ENCODE peak calls at places on chromosomes 11 and 22, in nine cellular contexts. Q is fibroblast of lung; C is SK-N-SH; J is mucosa of descending colon; E is mammary epithelial cell; X is ovary; G is sigmoid colon; H is CD8-positive, alpha-beta T cell; Y is IMR-90. D is an unnamed sample.

GRCh38 chr22:46092011-46092410 is 58.3 kb upstream of the PPARA start:
- DNase-seq in Q (no peak), C (no peak), J (no peak), E (no peak), X (no peak), G (no peak), H (no peak), Y (no peak), D (peak; percentile 20)

GRCh38 chr11:64334764-64335741 is 5.0 kb upstream of the CCDC88B start:
- DNase-seq in Q (peak; percentile 97), C (peak; percentile 69), J (peak; percentile 70), E (peak; percentile 99), X (no peak), G (no peak), H (no peak), Y (peak; percentile 96), D (peak; percentile 82)

GRCh38 chr11:94845622-94846021 is 77.5 kb downstream of the AMOTL1 start:
- DNase-seq in Q (peak; percentile 27), C (no peak), J (no peak), E (peak; percentile 78), X (no peak), G (peak; percentile 74), H (no peak), Y (peak; percentile 89), D (peak; percentile 85)

GRCh38 chr11:72771507-72771906 is 19.3 kb upstream of the ARAP1 start:
- DNase-seq in Q (peak; percentile 75), C (peak; percentile 44), J (no peak), E (no peak), X (no peak), G (no peak), H (no peak), Y (peak; percentile 72), D (no peak)

GRCh38 chr11:96714689-96715088 is 324.9 kb downstream of the JRKL start:
- DNase-seq in Q (no peak), C (no peak), J (no peak), E (no peak), X (no peak), G (no peak), H (no peak), Y (no peak), D (no peak)

GRCh38 chr11:12914401-12914912 is 94.7 kb upstream of the RASSF10 start:
- DNase-seq in Q (peak; percentile 49), C (peak; percentile 82), J (no peak), E (peak; percentile 32), X (no peak), G (peak; percentile 92), H (no peak), Y (peak; percentile 33), D (peak; percentile 96)

GRCh38 chr11:118930152-118930712 is 4.5 kb upstream of the BCL9L start:
- DNase-seq in Q (peak; percentile 59), C (peak; percentile 78), J (peak; percentile 98), E (peak; percentile 91), X (peak; percentile 80), G (peak; percentile 93), H (peak; percentile 81), Y (peak; percentile 63), D (peak; percentile 96)

GRCh38 chr11:125514336-125515101 is 18.5 kb upstream of the FEZ1 start:
- DNase-seq in Q (peak; percentile 86), C (peak; percentile 32), J (peak; percentile 39), E (peak; percentile 98), X (no peak), G (no peak), H (peak; percentile 27), Y (peak; percentile 46), D (no peak)

GRCh38 chr22:20015187-20015625 is 1.4 kb downstream of the ARVCF start:
- DNase-seq in Q (no peak), C (no peak), J (no peak), E (no peak), X (no peak), G (no peak), H (no peak), Y (no peak), D (no peak)

GRCh38 chr11:44007746-44008501 is 39.9 kb upstream of the ACCSL start:
- DNase-seq in Q (no peak), C (no peak), J (no peak), E (no peak), X (peak; percentile 6), G (peak; percentile 34), H (no peak), Y (no peak), D (no peak)

GRCh38 chr11:44011797-44012196 is 36.0 kb upstream of the ACCSL start:
- DNase-seq in Q (peak; percentile 72), C (no peak), J (no peak), E (no peak), X (no peak), G (no peak), H (no peak), Y (peak; percentile 66), D (no peak)

GRCh38 chr11:44006882-44007495 is 40.8 kb upstream of the ACCSL start:
- DNase-seq in Q (no peak), C (no peak), J (no peak), E (no peak), X (peak; percentile 21), G (peak; percentile 41), H (no peak), Y (no peak), D (no peak)

GRCh38 chr11:44008698-44009097 is 39.1 kb upstream of the ACCSL start:
- DNase-seq in Q (no peak), C (no peak), J (no peak), E (no peak), X (no peak), G (peak; percentile 14), H (no peak), Y (no peak), D (no peak)

DNA sequence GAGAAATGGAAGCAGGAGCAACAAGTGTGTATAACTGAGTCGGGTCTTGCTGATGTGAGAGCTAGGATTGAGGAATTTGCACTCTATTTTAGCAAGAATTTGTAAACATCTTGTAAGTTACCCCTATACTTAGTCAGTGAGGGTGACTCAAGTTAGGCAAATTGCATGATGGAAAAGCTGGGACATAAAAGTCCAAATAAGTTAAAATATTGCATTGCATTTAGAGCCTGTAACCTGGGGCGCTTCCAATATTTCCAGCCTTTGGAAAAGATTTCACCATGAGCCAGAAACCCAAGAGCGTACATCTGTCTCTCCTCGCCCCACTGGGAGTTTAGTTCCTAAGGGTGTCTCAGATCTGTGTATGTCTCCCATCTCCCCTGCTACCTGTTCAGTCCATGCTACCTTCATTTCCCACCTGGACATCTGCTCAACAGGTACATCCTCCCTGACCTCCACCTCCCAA is 37.0 kb upstream of the ACCSL start:
- DNase-seq in Q (peak; percentile 52), C (no peak), J (no peak), E (no peak), X (no peak), G (peak; percentile 53), H (no peak), Y (peak; percentile 48), D (no peak)
- H3K4me1 ChIP-seq in Q (peaks cover 17% of the 10 kb centered on the region), C (peaks cover 2% of the 10 kb centered on the region), J (no peaks in the 10 kb centered on the region), E (no peaks in the 10 kb centered on the region), X (peaks cover 5% of the 10 kb centered on the region), G (peaks cover 1% of the 10 kb centered on the region), H (no peaks in the 10 kb centered on the region), Y (peaks cover 3% of the 10 kb centered on the region), D (no peaks in the 10 kb centered on the region)

GRCh38 chr11:110531056-110531756 is 101.5 kb downstream of the FDX1 start:
- DNase-seq in Q (peak; percentile 20), C (no peak), J (no peak), E (peak; percentile 17), X (no peak), G (no peak), H (no peak), Y (peak; percentile 45), D (no peak)

GRCh38 chr11:110525883-110526282 is 96.1 kb downstream of the FDX1 start:
- DNase-seq in Q (peak; percentile 93), C (no peak), J (peak; percentile 9), E (peak; percentile 97), X (no peak), G (no peak), H (no peak), Y (peak; percentile 92), D (no peak)

GRCh38 chr11:110526323-110526722 is 96.6 kb downstream of the FDX1 start:
- DNase-seq in Q (no peak), C (no peak), J (no peak), E (peak; percentile 65), X (no peak), G (no peak), H (no peak), Y (no peak), D (no peak)

GRCh38 chr11:110527146-110527545 is 97.4 kb downstream of the FDX1 start:
- DNase-seq in Q (peak; percentile 74), C (no peak), J (no peak), E (no peak), X (no peak), G (no peak), H (no peak), Y (peak; percentile 34), D (no peak)

DNA sequence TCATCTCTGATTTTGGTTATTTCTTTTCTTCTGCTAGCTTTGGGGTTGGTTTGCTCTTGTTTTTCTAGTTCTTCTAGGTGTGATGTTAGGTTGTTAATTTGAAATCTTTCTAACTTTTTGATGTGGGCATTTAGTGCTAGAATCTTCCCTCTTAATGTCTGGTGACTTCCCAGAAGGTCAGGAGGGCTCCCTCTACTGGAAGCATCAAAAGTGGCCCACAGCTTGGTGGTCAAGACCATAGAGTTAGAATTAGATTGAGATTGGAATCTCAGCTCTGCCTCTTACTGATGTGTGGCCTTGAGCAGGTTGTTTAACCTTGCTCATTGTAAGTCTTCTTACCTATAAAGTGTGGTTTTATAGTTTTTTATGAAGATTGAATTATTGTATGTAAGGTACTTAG is 99.3 kb downstream of the FDX1 start:
- DNase-seq in Q (no peak), C (no peak), J (peak; percentile 36), E (no peak), X (no peak), G (no peak), H (no peak), Y (no peak), D (no peak)
- TF ChIP-seq CTCF in Q (peak; percentile 30), C (peak; percentile 48), J (no peak), E (peak; percentile 54), X (no peak), G (no peak), H (no peak), Y (peak; percentile 25), D (no peak)

GRCh38 chr11:63242089-63242762 is 1.2 kb downstream of the SLC22A25 start:
- DNase-seq in Q (no peak), C (no peak), J (no peak), E (no peak), X (no peak), G (no peak), H (no peak), Y (no peak), D (no peak)
- H3K4me3 ChIP-seq in Q (no peak overlapping the region), C (no peak overlapping the region), J (no peak overlapping the region), E (no peak overlapping the region), X (no peak overlapping the region), G (no peak overlapping the region), H (no peak overlapping the region), Y (no peak overlapping the region), D (no peak overlapping the region)

GRCh38 chr11:3712274-3712673 is 41.1 kb upstream of the CHRNA10 start:
- DNase-seq in Q (no peak), C (no peak), J (no peak), E (no peak), X (no peak), G (no peak), H (no peak), Y (no peak), D (no peak)

GRCh38 chr11:3707176-3707575 is 36.0 kb upstream of the CHRNA10 start:
- DNase-seq in Q (peak; percentile 13), C (no peak), J (no peak), E (no peak), X (no peak), G (no peak), H (no peak), Y (no peak), D (no peak)

GRCh38 chr11:3709977-3710376 is 38.8 kb upstream of the CHRNA10 start:
- DNase-seq in Q (peak; percentile 55), C (no peak), J (no peak), E (peak; percentile 3), X (no peak), G (no peak), H (no peak), Y (peak; percentile 32), D (no peak)

GRCh38 chr11:3710485-3711259 is 39.5 kb upstream of the CHRNA10 start:
- DNase-seq in Q (peak; percentile 35), C (no peak), J (no peak), E (no peak), X (no peak), G (no peak), H (no peak), Y (peak; percentile 24), D (no peak)
- H3K4me1 ChIP-seq in Q (no peaks in the 10 kb centered on the region), C (peaks cover 3% of the 10 kb centered on the region), J (no peaks in the 10 kb centered on the region), E (no peaks in the 10 kb centered on the region), X (no peaks in the 10 kb centered on the region), G (no peaks in the 10 kb centered on the region), H (no peaks in the 10 kb centered on the region), Y (peaks cover 3% of the 10 kb centered on the region), D (no peaks in the 10 kb centered on the region)

D was measured in body of pancreas.